ENCODE peak calls at places on chromosomes 13 and 19, in ten cellular contexts. One of them, this sample, is unnamed.

GRCh38 chr19:52889076-52889475 is 8.4 kb downstream of the ZNF320 start:
- DNase-seq in ovary: no peak
- DNase-seq in suprapubic skin: no peak
- DNase-seq in foreskin fibroblast: no peak
- DNase-seq in left lung: no peak
- DNase-seq in thoracic aorta: no peak
- DNase-seq in BJ: no peak
- DNase-seq in fibroblast of pulmonary artery: no peak
- DNase-seq in astrocyte of the spinal cord: no peak
- DNase-seq in fibroblast of mammary gland: no peak
- DNase-seq in this sample: no peak

GRCh38 chr13:73355134-73355533 is 296.3 kb downstream of the KLF5 start:
- DNase-seq in left lung: no peak
- DNase-seq in fibroblast of mammary gland: no peak
- DNase-seq in astrocyte of the spinal cord: no peak
- DNase-seq in foreskin fibroblast: no peak
- DNase-seq in thoracic aorta: no peak
- DNase-seq in fibroblast of pulmonary artery: no peak
- DNase-seq in BJ: no peak
- DNase-seq in suprapubic skin: no peak
- DNase-seq in ovary: no peak
- DNase-seq in this sample: no peak

GRCh38 chr13:34833562-34834182 is 108.4 kb upstream of the NBEA start:
- DNase-seq in ovary: no peak
- DNase-seq in astrocyte of the spinal cord: no peak
- DNase-seq in BJ: no peak
- DNase-seq in foreskin fibroblast: peak; percentile 41
- DNase-seq in thoracic aorta: no peak
- DNase-seq in suprapubic skin: no peak
- DNase-seq in fibroblast of pulmonary artery: peak; percentile 7
- DNase-seq in left lung: no peak
- DNase-seq in fibroblast of mammary gland: no peak
- DNase-seq in this sample: no peak

GRCh38 chr13:39765801-39766463 is 110.5 kb downstream of the COG6 start:
- DNase-seq in left lung: peak; percentile 47
- DNase-seq in astrocyte of the spinal cord: peak; percentile 56
- DNase-seq in fibroblast of mammary gland: peak; percentile 29
- DNase-seq in thoracic aorta: no peak
- DNase-seq in suprapubic skin: no peak
- DNase-seq in BJ: no peak
- DNase-seq in fibroblast of pulmonary artery: no peak
- DNase-seq in foreskin fibroblast: peak; percentile 66
- DNase-seq in ovary: peak; percentile 57
- DNase-seq in this sample: no peak

GRCh38 chr13:38452656-38453055 is 103.0 kb downstream of the UFM1 start:
- DNase-seq in fibroblast of mammary gland: no peak
- DNase-seq in foreskin fibroblast: no peak
- DNase-seq in BJ: no peak
- DNase-seq in ovary: no peak
- DNase-seq in astrocyte of the spinal cord: no peak
- DNase-seq in left lung: no peak
- DNase-seq in fibroblast of pulmonary artery: no peak
- DNase-seq in thoracic aorta: no peak
- DNase-seq in suprapubic skin: no peak
- DNase-seq in this sample: no peak

GRCh38 chr13:64459778-64460177 is 2770.4 kb downstream of the PCDH9 start:
- DNase-seq in fibroblast of pulmonary artery: no peak
- DNase-seq in astrocyte of the spinal cord: no peak
- DNase-seq in fibroblast of mammary gland: no peak
- DNase-seq in suprapubic skin: no peak
- DNase-seq in BJ: no peak
- DNase-seq in left lung: no peak
- DNase-seq in thoracic aorta: no peak
- DNase-seq in foreskin fibroblast: no peak
- DNase-seq in ovary: no peak
- DNase-seq in this sample: no peak

GRCh38 chr13:30276178-30276577 is 31.2 kb downstream of the KATNAL1 start:
- DNase-seq in foreskin fibroblast: no peak
- DNase-seq in ovary: no peak
- DNase-seq in BJ: no peak
- DNase-seq in fibroblast of mammary gland: no peak
- DNase-seq in astrocyte of the spinal cord: peak; percentile 29
- DNase-seq in suprapubic skin: no peak
- DNase-seq in thoracic aorta: no peak
- DNase-seq in fibroblast of pulmonary artery: no peak
- DNase-seq in left lung: no peak
- DNase-seq in this sample: no peak

GRCh38 chr13:73399347-73400216 is 340.8 kb downstream of the KLF5 start:
- DNase-seq in suprapubic skin: no peak
- DNase-seq in fibroblast of mammary gland: no peak
- DNase-seq in left lung: no peak
- DNase-seq in BJ: no peak
- DNase-seq in foreskin fibroblast: no peak
- DNase-seq in fibroblast of pulmonary artery: no peak
- DNase-seq in thoracic aorta: no peak
- DNase-seq in ovary: no peak
- DNase-seq in astrocyte of the spinal cord: no peak
- DNase-seq in this sample: no peak

GRCh38 chr13:48531416-48532145 is 1.3 kb downstream of the RCBTB2 start:
- DNase-seq in BJ: no peak
- DNase-seq in astrocyte of the spinal cord: no peak
- DNase-seq in suprapubic skin: no peak
- DNase-seq in left lung: no peak
- DNase-seq in ovary: no peak
- DNase-seq in thoracic aorta: no peak
- DNase-seq in fibroblast of mammary gland: no peak
- DNase-seq in fibroblast of pulmonary artery: no peak
- DNase-seq in foreskin fibroblast: no peak
- DNase-seq in this sample: no peak

GRCh38 chr13:43908156-43909126 is 28.7 kb downstream of the LACC1 start:
- DNase-seq in fibroblast of mammary gland: peak; percentile 66
- DNase-seq in fibroblast of pulmonary artery: peak; percentile 74
- DNase-seq in thoracic aorta: no peak
- DNase-seq in left lung: no peak
- DNase-seq in suprapubic skin: no peak
- DNase-seq in ovary: no peak
- DNase-seq in astrocyte of the spinal cord: peak; percentile 90
- DNase-seq in BJ: no peak
- DNase-seq in foreskin fibroblast: peak; percentile 62
- DNase-seq in this sample: peak; percentile 38

GRCh38 chr13:25744176-25744575 is 307.6 kb downstream of the SHISA2 start:
- DNase-seq in ovary: no peak
- DNase-seq in fibroblast of mammary gland: no peak
- DNase-seq in left lung: no peak
- DNase-seq in foreskin fibroblast: peak; percentile 74
- DNase-seq in BJ: no peak
- DNase-seq in fibroblast of pulmonary artery: no peak
- DNase-seq in suprapubic skin: no peak
- DNase-seq in astrocyte of the spinal cord: no peak
- DNase-seq in thoracic aorta: no peak
- DNase-seq in this sample: no peak

GRCh38 chr13:23129329-23129728 is 51.5 kb upstream of the SGCG start:
- DNase-seq in foreskin fibroblast: no peak
- DNase-seq in left lung: no peak
- DNase-seq in ovary: no peak
- DNase-seq in astrocyte of the spinal cord: no peak
- DNase-seq in BJ: no peak
- DNase-seq in suprapubic skin: no peak
- DNase-seq in thoracic aorta: no peak
- DNase-seq in fibroblast of mammary gland: no peak
- DNase-seq in fibroblast of pulmonary artery: no peak
- DNase-seq in this sample: no peak

GRCh38 chr13:113970810-113971470 is 2.9 kb downstream of the C13orf46 start:
- DNase-seq in BJ: no peak
- DNase-seq in foreskin fibroblast: peak; percentile 60
- DNase-seq in left lung: peak; percentile 62
- DNase-seq in astrocyte of the spinal cord: peak; percentile 24
- DNase-seq in ovary: peak; percentile 9
- DNase-seq in fibroblast of pulmonary artery: peak; percentile 53
- DNase-seq in fibroblast of mammary gland: peak; percentile 81
- DNase-seq in thoracic aorta: peak; percentile 16
- DNase-seq in suprapubic skin: peak; percentile 64
- DNase-seq in this sample: no peak

GRCh38 chr19:4288091-4288777 is 9.2 kb downstream of the SHD start:
- DNase-seq in left lung: no peak
- DNase-seq in foreskin fibroblast: no peak
- DNase-seq in astrocyte of the spinal cord: no peak
- DNase-seq in BJ: no peak
- DNase-seq in ovary: no peak
- DNase-seq in suprapubic skin: no peak
- DNase-seq in thoracic aorta: no peak
- DNase-seq in fibroblast of pulmonary artery: no peak
- DNase-seq in fibroblast of mammary gland: no peak
- DNase-seq in this sample: no peak

GRCh38 chr13:23622991-23623390 is 52.8 kb downstream of the TNFRSF19 start:
- DNase-seq in ovary: no peak
- DNase-seq in suprapubic skin: no peak
- DNase-seq in fibroblast of pulmonary artery: no peak
- DNase-seq in astrocyte of the spinal cord: no peak
- DNase-seq in foreskin fibroblast: no peak
- DNase-seq in BJ: no peak
- DNase-seq in left lung: no peak
- DNase-seq in fibroblast of mammary gland: no peak
- DNase-seq in thoracic aorta: no peak
- DNase-seq in this sample: no peak

GRCh38 chr13:59345316-59345715 is 818.4 kb downstream of the DIAPH3 start:
- DNase-seq in astrocyte of the spinal cord: peak; percentile 11
- DNase-seq in left lung: no peak
- DNase-seq in BJ: no peak
- DNase-seq in thoracic aorta: no peak
- DNase-seq in ovary: no peak
- DNase-seq in fibroblast of pulmonary artery: peak; percentile 94
- DNase-seq in suprapubic skin: no peak
- DNase-seq in foreskin fibroblast: no peak
- DNase-seq in fibroblast of mammary gland: no peak
- DNase-seq in this sample: no peak

GRCh38 chr19:28541602-28542393 is 671.2 kb downstream of the UQCRFS1 start:
- DNase-seq in ovary: no peak
- DNase-seq in thoracic aorta: no peak
- DNase-seq in foreskin fibroblast: no peak
- DNase-seq in fibroblast of pulmonary artery: no peak
- DNase-seq in astrocyte of the spinal cord: no peak
- DNase-seq in BJ: no peak
- DNase-seq in left lung: no peak
- DNase-seq in fibroblast of mammary gland: no peak
- DNase-seq in suprapubic skin: no peak
- DNase-seq in this sample: no peak

GRCh38 chr19:47243776-47244547 is 12.4 kb upstream of the CCDC9 start:
- DNase-seq in BJ: peak; percentile 80
- DNase-seq in left lung: peak; percentile 93
- DNase-seq in thoracic aorta: peak; percentile 61
- DNase-seq in ovary: peak; percentile 89
- DNase-seq in foreskin fibroblast: peak; percentile 99
- DNase-seq in fibroblast of mammary gland: peak; percentile 93
- DNase-seq in fibroblast of pulmonary artery: peak; percentile 98
- DNase-seq in suprapubic skin: peak; percentile 94
- DNase-seq in astrocyte of the spinal cord: peak; percentile 98
- DNase-seq in this sample: peak; percentile 77
- H3K4me3 ChIP-seq in BJ: peak overlapping the region; percentile 55
- H3K4me3 ChIP-seq in left lung: peak overlapping the region; percentile 10
- H3K4me3 ChIP-seq in thoracic aorta: peak overlapping the region; percentile 75
- H3K4me3 ChIP-seq in ovary: peak overlapping the region; percentile 20
- H3K4me3 ChIP-seq in foreskin fibroblast: peak overlapping the region; percentile 72
- H3K4me3 ChIP-seq in fibroblast of mammary gland: peak overlapping the region; percentile 47
- H3K4me3 ChIP-seq in fibroblast of pulmonary artery: peak overlapping the region; percentile 47
- H3K4me3 ChIP-seq in suprapubic skin: peak overlapping the region; percentile 35
- H3K4me3 ChIP-seq in astrocyte of the spinal cord: peak overlapping the region; percentile 48
- H3K4me3 ChIP-seq in this sample: peak overlapping the region; percentile 57

GRCh38 chr19:50248826-50249225 is 45.4 kb downstream of the MYH14 start:
- DNase-seq in thoracic aorta: no peak
- DNase-seq in BJ: no peak
- DNase-seq in ovary: no peak
- DNase-seq in suprapubic skin: no peak
- DNase-seq in left lung: no peak
- DNase-seq in fibroblast of pulmonary artery: no peak
- DNase-seq in fibroblast of mammary gland: no peak
- DNase-seq in astrocyte of the spinal cord: no peak
- DNase-seq in foreskin fibroblast: no peak
- DNase-seq in this sample: no peak
- TF ChIP-seq CTCF in thoracic aorta: no peak
- TF ChIP-seq CTCF in BJ: no peak
- TF ChIP-seq CTCF in ovary: no peak
- TF ChIP-seq CTCF in suprapubic skin: no peak
- TF ChIP-seq CTCF in left lung: no peak
- TF ChIP-seq CTCF in fibroblast of pulmonary artery: no peak
- TF ChIP-seq CTCF in fibroblast of mammary gland: no peak
- TF ChIP-seq CTCF in astrocyte of the spinal cord: no peak
- TF ChIP-seq CTCF in foreskin fibroblast: no peak
- TF ChIP-seq CTCF in this sample: no peak

GRCh38 chr13:94708031-94708571 is 4.2 kb downstream of the SOX21 start:
- DNase-seq in BJ: no peak
- DNase-seq in left lung: no peak
- DNase-seq in ovary: no peak
- DNase-seq in astrocyte of the spinal cord: peak; percentile 9
- DNase-seq in fibroblast of pulmonary artery: no peak
- DNase-seq in foreskin fibroblast: no peak
- DNase-seq in thoracic aorta: no peak
- DNase-seq in fibroblast of mammary gland: no peak
- DNase-seq in suprapubic skin: no peak
- DNase-seq in this sample: no peak
- H3K4me3 ChIP-seq in BJ: no peak overlapping the region
- H3K4me3 ChIP-seq in left lung: no peak overlapping the region
- H3K4me3 ChIP-seq in ovary: no peak overlapping the region
- H3K4me3 ChIP-seq in astrocyte of the spinal cord: peak overlapping the region; percentile 29
- H3K4me3 ChIP-seq in fibroblast of pulmonary artery: no peak overlapping the region
- H3K4me3 ChIP-seq in foreskin fibroblast: no peak overlapping the region
- H3K4me3 ChIP-seq in thoracic aorta: peak overlapping the region; percentile 35
- H3K4me3 ChIP-seq in fibroblast of mammary gland: no peak overlapping the region
- H3K4me3 ChIP-seq in suprapubic skin: peak overlapping the region; percentile 35
- H3K4me3 ChIP-seq in this sample: no peak overlapping the region

DNA sequence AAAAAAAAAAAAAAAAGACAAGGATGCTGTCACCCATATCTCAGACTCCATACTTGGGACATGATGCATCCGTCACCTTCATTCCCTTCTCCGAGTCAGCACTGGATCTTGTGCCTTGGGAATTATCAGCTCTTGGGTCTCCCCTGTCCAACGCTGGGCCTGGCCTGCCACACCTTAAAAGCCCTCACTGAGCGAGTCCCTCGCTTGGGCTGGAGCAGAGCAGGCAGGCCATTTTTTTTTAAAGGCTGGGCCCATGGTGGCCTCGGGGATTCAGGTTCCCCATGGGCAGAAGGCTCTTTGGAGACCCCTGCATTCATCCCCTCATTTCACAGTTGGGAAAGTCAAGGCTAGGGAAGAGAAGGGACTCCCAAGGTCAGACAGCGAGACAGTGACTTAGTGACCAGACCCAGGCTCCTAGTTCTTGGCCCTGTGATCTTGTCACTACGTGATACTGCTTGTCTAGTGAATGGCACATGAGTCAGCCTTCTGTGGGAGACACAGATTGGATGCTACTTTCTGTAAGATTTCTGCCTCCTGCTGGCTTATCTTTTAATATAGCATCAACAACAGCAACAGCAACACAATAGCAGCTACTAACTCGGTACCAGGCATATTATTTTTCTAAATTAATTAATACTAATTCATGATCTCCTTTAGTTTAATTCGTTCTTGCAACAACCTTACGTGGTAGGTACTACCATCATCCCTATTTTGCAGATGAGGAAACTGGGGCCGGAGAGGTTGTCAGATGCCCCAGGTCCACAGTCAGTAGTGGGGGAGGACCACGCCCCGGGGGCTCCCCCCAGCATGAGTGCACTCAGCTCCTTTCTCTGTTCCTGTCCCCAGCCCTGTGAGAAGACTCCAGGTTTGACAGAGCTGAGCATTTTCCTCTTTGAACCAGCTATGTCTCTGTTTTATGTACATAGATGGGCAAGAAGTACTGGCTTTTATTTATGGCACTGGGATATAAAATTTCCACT is 27.4 kb upstream of the ZNF536 start:
- DNase-seq in fibroblast of pulmonary artery: no peak
- DNase-seq in suprapubic skin: peak; percentile 8
- DNase-seq in fibroblast of mammary gland: no peak
- DNase-seq in thoracic aorta: no peak
- DNase-seq in ovary: no peak
- DNase-seq in left lung: no peak
- DNase-seq in BJ: no peak
- DNase-seq in foreskin fibroblast: peak; percentile 43
- DNase-seq in astrocyte of the spinal cord: no peak
- DNase-seq in this sample: no peak
- TF ChIP-seq CTCF in fibroblast of pulmonary artery: no peak
- TF ChIP-seq CTCF in suprapubic skin: no peak
- TF ChIP-seq CTCF in fibroblast of mammary gland: no peak
- TF ChIP-seq CTCF in thoracic aorta: no peak
- TF ChIP-seq CTCF in ovary: no peak
- TF ChIP-seq CTCF in left lung: no peak
- TF ChIP-seq CTCF in BJ: no peak
- TF ChIP-seq CTCF in foreskin fibroblast: no peak
- TF ChIP-seq CTCF in astrocyte of the spinal cord: no peak
- TF ChIP-seq CTCF in this sample: no peak

This sample was measured in AG04449.